ENCODE peak calls at places on chromosome X, in eight cellular contexts. O is lung; H is epithelial cell of esophagus; T is mucosa of gallbladder; A is activated CD4-positive, alpha-beta T cell treated with anti-CD3 and anti-CD28 coated beads, Interleukin-2, amount 10 ng/mL, durations not matched to agents 7 days and 5 days; B is stimulated activated CD4-positive, alpha-beta T cell treated with anti-CD3 and anti-CD28 coated beads, Interleukin-2, amount 100 ng/mL, for 48 hours; X is iris pigment epithelial cell; G is endodermal cell. J is an unnamed sample.

GRCh38 chrX:9369802-9370291 is 95.0 kb upstream of the TBL1X start:
- DNase-seq in X (no peak), T (no peak), B (no peak), G (no peak), H (no peak), A (no peak), O (no peak), J (no peak)

GRCh38 chrX:14027031-14027430 is 2.7 kb downstream of the GEMIN8 start:
- DNase-seq in B (no peak), A (peak), G (no peak), X (peak), O (no peak), T (no peak), H (peak), J (no peak)

GRCh38 chrX:18574591-18574990 is 97.3 kb downstream of the RS1 start:
- DNase-seq in O (no peak), G (no peak), X (peak), A (no peak), B (no peak), T (peak), H (peak), J (no peak)

GRCh38 chrX:119529355-119530276 is 35.6 kb downstream of the STEEP1 start:
- DNase-seq in B (no peak), T (no peak), G (no peak), H (no peak), X (peak), A (no peak), O (no peak), J (no peak)

GRCh38 chrX:110381216-110381615 is 22.6 kb downstream of the RTL9 start:
- DNase-seq in H (no peak), A (no peak), O (no peak), X (peak), T (no peak), B (no peak), G (no peak), J (no peak)

GRCh38 chrX:105752334-105752733 is 70.0 kb upstream of the NRK start:
- DNase-seq in B (no peak), O (no peak), T (no peak), A (no peak), H (no peak), X (no peak), G (no peak), J (no peak)

GRCh38 chrX:129540725-129541184 is 696 bp downstream of the OCRL start:
- DNase-seq in T (no peak), G (peak), H (peak), A (no peak), X (no peak), B (no peak), O (no peak), J (peak)

GRCh38 chrX:69285401-69285871 is 120.2 kb upstream of the PJA1 start:
- DNase-seq in G (peak), A (no peak), O (no peak), X (no peak), T (no peak), B (no peak), H (peak), J (peak)

GRCh38 chrX:151701531-151701930 is 6.3 kb downstream of the PRRG3 start:
- DNase-seq in X (no peak), O (no peak), B (no peak), A (no peak), T (no peak), G (no peak), H (no peak), J (no peak)

GRCh38 chrX:48835524-48836329 is at the start of gene PCSK1N:
- DNase-seq in T (no peak), O (no peak), G (peak), H (peak), B (no peak), A (no peak), X (no peak), J (peak)

GRCh38 chrX:17525266-17525665 is 150.3 kb downstream of the NHS start:
- DNase-seq in T (no peak), H (no peak), O (no peak), G (no peak), A (no peak), B (no peak), X (no peak), J (no peak)

GRCh38 chrX:118216086-118216485 is 99.5 kb upstream of the KLHL13 start:
- DNase-seq in H (no peak), B (no peak), G (no peak), O (no peak), A (no peak), X (no peak), T (no peak), J (no peak)

GRCh38 chrX:85244411-85245210 is 820 bp downstream of the ZNF711 start:
- DNase-seq in O (no peak), G (peak), A (peak), H (no peak), B (no peak), X (peak), T (no peak), J (peak)

GRCh38 chrX:103818844-103819243 is 13.2 kb downstream of the RAB9B start:
- DNase-seq in B (no peak), O (no peak), T (no peak), H (no peak), X (peak), A (no peak), G (no peak), J (no peak)

GRCh38 chrX:12741416-12741815 is 49.8 kb upstream of the PRPS2 start:
- DNase-seq in B (no peak), O (no peak), H (peak), A (no peak), X (no peak), G (no peak), T (no peak), J (no peak)